ENCODE peak calls at places on chromosome 18, in four cellular contexts. N is HepG2, Q is K562, Z is GM12878. B is an unnamed sample.

GRCh38 chr18:30409120-30409519 is 633.4 kb downstream of the DSC3 start:
- DNase-seq in N (no peak), Q (peak; percentile 16), Z (no peak), B (no peak)

GRCh38 chr18:44537521-44537920 is 143.2 kb upstream of the SETBP1 start:
- DNase-seq in N (no peak), Q (no peak), Z (no peak), B (no peak)

GRCh38 chr18:316391-316790 is 48.5 kb upstream of the THOC1 start:
- DNase-seq in N (no peak), Q (no peak), Z (no peak), B (no peak)

GRCh38 chr18:48990497-48991298 is 39.9 kb upstream of the SMAD7 start:
- DNase-seq in N (peak; percentile 76), Q (peak; percentile 23), Z (no peak), B (no peak)

GRCh38 chr18:49459404-49460171 is 857 bp downstream of the DYM start:
- DNase-seq in N (no peak), Q (peak; percentile 19), Z (no peak), B (no peak)

GRCh38 chr18:40179647-40180175 is 1775.3 kb upstream of the PIK3C3 start:
- DNase-seq in N (no peak), Q (no peak), Z (no peak), B (no peak)

GRCh38 chr18:62771494-62771893 is 56.2 kb downstream of the PHLPP1 start:
- DNase-seq in N (no peak), Q (no peak), Z (no peak), B (no peak)

GRCh38 chr18:51946946-51947345 is 393.1 kb upstream of the DCC start:
- DNase-seq in N (no peak), Q (no peak), Z (no peak), B (no peak)

GRCh38 chr18:3525870-3526420 is 76.0 kb downstream of the TGIF1 start:
- DNase-seq in N (no peak), Q (peak; percentile 55), Z (peak; percentile 65), B (no peak)

GRCh38 chr18:2878656-2879330 is 32.0 kb downstream of the EMILIN2 start:
- DNase-seq in N (no peak), Q (no peak), Z (no peak), B (no peak)

GRCh38 chr18:45107425-45107824 is 426.7 kb downstream of the SETBP1 start:
- DNase-seq in N (no peak), Q (no peak), Z (no peak), B (no peak)

GRCh38 chr18:12886498-12887126 is 2.6 kb upstream of the PTPN2 start:
- DNase-seq in N (peak; percentile 52), Q (peak; percentile 40), Z (no peak), B (no peak)

GRCh38 chr18:55287146-55287806 is 300.7 kb downstream of the TCF4 start:
- DNase-seq in N (no peak), Q (no peak), Z (no peak), B (no peak)

GRCh38 chr18:3266062-3266608 is 4.2 kb downstream of the MYL12B start:
- DNase-seq in N (no peak), Q (peak; percentile 23), Z (no peak), B (no peak)

GRCh38 chr18:8998481-8999217 is 103.8 kb upstream of the NDUFV2 start:
- DNase-seq in N (no peak), Q (no peak), Z (no peak), B (no peak)

GRCh38 chr18:66410692-66411091 is 193.2 kb downstream of the CDH19 start:
- DNase-seq in N (no peak), Q (no peak), Z (no peak), B (no peak)

GRCh38 chr18:54296017-54296416 is 26.7 kb downstream of the POLI start:
- DNase-seq in N (no peak), Q (peak; percentile 3), Z (no peak), B (no peak)

GRCh38 chr18:500556-501405 is at the start of gene COLEC12:
- DNase-seq in N (no peak), Q (no peak), Z (no peak), B (peak; percentile 53)

GRCh38 chr18:32060026-32060425 is 31.6 kb upstream of the RNF138 start:
- DNase-seq in N (no peak), Q (no peak), Z (no peak), B (no peak)

GRCh38 chr18:30644158-30644557 is 398.4 kb downstream of the DSC3 start:
- DNase-seq in N (no peak), Q (no peak), Z (no peak), B (no peak)

GRCh38 chr18:58579561-58580047 is 49.3 kb downstream of the ALPK2 start:
- DNase-seq in N (peak; percentile 90), Q (no peak), Z (no peak), B (no peak)

GRCh38 chr18:58580078-58580477 is 48.8 kb downstream of the ALPK2 start:
- DNase-seq in N (no peak), Q (no peak), Z (no peak), B (no peak)

GRCh38 chr18:58581265-58581664 is 47.6 kb downstream of the ALPK2 start:
- DNase-seq in N (no peak), Q (no peak), Z (no peak), B (peak; percentile 36)

GRCh38 chr18:58578835-58579560 is 49.9 kb downstream of the ALPK2 start:
- DNase-seq in N (peak; percentile 28), Q (no peak), Z (no peak), B (no peak)

GRCh38 chr18:58580623-58581022 is 48.3 kb downstream of the ALPK2 start:
- DNase-seq in N (no peak), Q (no peak), Z (no peak), B (peak; percentile 42)
- TF ChIP-seq ETV6 in N (no peak), Q (no peak), Z (no peak), B (no peak)

GRCh38 chr18:10659594-10659993 is 133.8 kb downstream of the NAPG start:
- DNase-seq in N (no peak), Q (no peak), Z (no peak), B (no peak)

GRCh38 chr18:10661333-10661732 is 135.5 kb downstream of the NAPG start:
- DNase-seq in N (no peak), Q (no peak), Z (no peak), B (no peak)

GRCh38 chr18:10663750-10664149 is 137.9 kb downstream of the NAPG start:
- DNase-seq in N (no peak), Q (no peak), Z (no peak), B (no peak)

GRCh38 chr18:10660485-10660884 is 134.7 kb downstream of the NAPG start:
- DNase-seq in N (no peak), Q (no peak), Z (peak; percentile 24), B (no peak)

DNA sequence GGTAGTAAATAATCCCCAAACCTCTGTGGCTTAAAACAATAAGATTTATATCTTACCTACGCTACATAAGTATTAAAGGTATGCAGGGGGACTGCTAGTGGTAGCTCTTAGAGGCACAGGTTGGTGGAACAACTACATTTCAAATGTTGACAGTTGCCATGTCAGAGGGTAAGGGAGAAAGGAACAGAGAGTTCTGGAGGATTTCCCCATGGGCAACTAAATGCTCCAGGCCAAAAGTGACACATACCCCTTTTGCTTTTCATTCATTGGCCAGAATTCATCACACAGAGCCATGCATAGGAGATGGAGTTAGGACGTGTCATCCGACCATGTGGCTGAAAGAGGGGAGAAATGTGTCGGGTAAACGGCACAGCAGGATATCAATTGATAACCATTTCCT is 133.2 kb downstream of the NAPG start:
- DNase-seq in N (no peak), Q (no peak), Z (no peak), B (no peak)
- TF ChIP-seq ETV6 in N (no peak), Q (no peak), Z (no peak), B (no peak)

DNA sequence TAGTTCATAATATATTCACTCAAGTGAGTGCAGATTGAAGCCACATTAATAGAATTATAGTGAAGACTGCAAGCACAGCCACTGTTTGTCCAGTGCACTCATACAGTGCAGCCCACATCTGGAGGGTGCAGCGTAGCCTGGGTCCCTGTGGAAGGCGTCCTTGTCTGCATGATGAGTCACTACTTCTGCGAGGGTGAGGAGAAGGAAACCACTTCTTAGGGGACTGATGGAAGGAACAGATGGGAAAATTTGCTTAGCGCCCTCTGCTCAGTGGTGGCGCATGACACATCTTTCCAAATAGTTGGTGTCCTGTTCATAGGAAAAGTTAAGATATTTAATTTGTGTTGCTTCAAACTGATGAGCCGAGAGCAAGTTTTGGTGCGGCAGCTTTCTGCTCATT is 330.4 kb upstream of the SMIM21 start:
- DNase-seq in N (no peak), Q (peak; percentile 1), Z (no peak), B (no peak)
- TF ChIP-seq ETV6 in N (no peak), Q (no peak), Z (no peak), B (no peak)

DNA sequence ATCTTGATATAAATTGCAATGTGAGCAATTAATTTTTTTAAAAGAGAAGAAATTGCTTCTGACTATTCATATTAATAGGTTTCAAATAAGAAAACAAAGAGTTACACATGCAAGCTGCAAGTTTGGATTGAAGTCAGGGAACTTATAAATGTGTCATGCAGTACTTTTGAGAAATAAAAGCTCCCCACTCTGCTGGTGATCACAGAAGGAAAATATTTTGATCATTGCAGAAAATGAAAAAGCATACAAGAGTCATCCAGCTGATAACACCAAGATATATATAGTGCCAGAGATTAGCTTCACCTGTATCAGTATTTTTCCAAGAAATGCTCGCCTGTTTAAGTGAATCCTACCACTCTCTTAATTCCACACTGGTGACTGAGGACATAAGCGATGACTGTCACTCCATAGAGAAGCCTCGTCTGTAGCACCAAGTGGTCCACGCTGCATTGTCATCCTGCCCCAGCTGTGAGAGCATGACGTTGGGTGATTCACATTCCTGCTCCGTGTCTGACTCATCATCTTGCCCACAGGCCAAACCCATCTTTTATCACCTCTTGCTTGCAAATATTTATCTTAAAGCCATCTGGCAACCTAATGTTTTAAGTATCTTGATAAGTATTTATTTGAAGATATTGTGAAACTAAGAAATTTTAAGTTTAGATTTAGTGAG is 178.0 kb downstream of the ASXL3 start:
- DNase-seq in N (no peak), Q (no peak), Z (no peak), B (no peak)
- TF ChIP-seq ETV6 in N (no peak), Q (no peak), Z (no peak), B (no peak)

B was measured in WTC11.